ENCODE peak calls at places on chromosomes 11 and 22, in seven cellular contexts. Y is HTR-8/SVneo; S is NCI-H774; R is activated T-cell treated with anti-CD3 and anti-CD28 coated beads for 24 hours; T is stimulated activated CD4-positive, alpha-beta T cell treated with anti-CD3 and anti-CD28 coated beads, TNF-alpha, amount 100 ng/mL, for 1 hour; B is substantia nigra; Z is T1000. W is an unnamed sample.

GRCh38 chr22:39316440-39317083 is 2.9 kb downstream of the RPL3 start:
- DNase-seq in T (peak; percentile 56), B (peak; percentile 44), Y (peak; percentile 67), S (peak; percentile 5), Z (peak; percentile 71), R (peak; percentile 74), W (peak; percentile 76)

GRCh38 chr11:58004664-58005063 is 19.0 kb upstream of the OR9Q1 start:
- DNase-seq in S (no peak), R (no peak), T (no peak), B (no peak), Y (no peak), Z (no peak), W (no peak)

GRCh38 chr22:43592470-43592869 is 180.7 kb downstream of the MPPED1 start:
- DNase-seq in R (no peak), Z (no peak), T (no peak), B (peak; percentile 8), S (peak; percentile 33), Y (no peak), W (no peak)

GRCh38 chr11:44661311-44661717 is 65.4 kb upstream of the TSPAN18 start:
- DNase-seq in R (no peak), Y (no peak), S (no peak), B (no peak), T (no peak), Z (no peak), W (no peak)

GRCh38 chr22:24553597-24554315 is 1.2 kb downstream of the GUCD1 start:
- DNase-seq in T (no peak), B (no peak), Z (no peak), S (no peak), Y (no peak), R (peak; percentile 3), W (no peak)

GRCh38 chr11:106331163-106331562 is 253.7 kb downstream of the AASDHPPT start:
- DNase-seq in B (no peak), R (no peak), S (no peak), T (no peak), Y (no peak), Z (no peak), W (no peak)

GRCh38 chr11:16873289-16873688 is 134.8 kb downstream of the C11orf58 start:
- DNase-seq in R (no peak), Y (peak; percentile 19), S (no peak), B (no peak), Z (no peak), T (no peak), W (no peak)

GRCh38 chr22:44777364-44777756 is 25.0 kb downstream of the ARHGAP8 start:
- DNase-seq in Y (no peak), R (no peak), T (no peak), B (no peak), S (no peak), Z (no peak), W (no peak)

GRCh38 chr22:40243891-40244290 is 66.2 kb downstream of the TNRC6B start:
- DNase-seq in Z (no peak), B (no peak), Y (no peak), R (no peak), S (no peak), T (no peak), W (no peak)

GRCh38 chr11:61891331-61892084 is at the start of gene FADS3:
- DNase-seq in Y (peak; percentile 76), B (peak; percentile 68), R (peak; percentile 35), S (peak; percentile 95), T (peak; percentile 31), Z (peak; percentile 66), W (peak; percentile 94)

GRCh38 chr11:125199915-125200314 is 35.4 kb downstream of the PKNOX2 start:
- DNase-seq in Y (no peak), T (no peak), R (no peak), Z (no peak), B (no peak), S (no peak), W (no peak)

GRCh38 chr11:1298695-1299492 is 10.5 kb downstream of the TOLLIP start:
- DNase-seq in Z (no peak), T (no peak), S (no peak), B (no peak), Y (peak; percentile 41), R (no peak), W (peak; percentile 95)

GRCh38 chr11:118186346-118187107 is 10.1 kb upstream of the SCN2B start:
- DNase-seq in R (no peak), Y (no peak), Z (no peak), T (no peak), B (no peak), S (no peak), W (no peak)

GRCh38 chr11:3159296-3160190 is 5.6 kb downstream of the OSBPL5 start:
- DNase-seq in B (no peak), R (no peak), T (no peak), S (no peak), Z (no peak), Y (no peak), W (peak; percentile 82)

GRCh38 chr11:104653011-104653806 is 245.1 kb downstream of the CASP12 start:
- DNase-seq in S (no peak), R (no peak), Y (peak; percentile 17), B (no peak), Z (no peak), T (no peak), W (no peak)